ENCODE peak calls at places on chromosomes 11 and 22, in seven cellular contexts. K, V, R, B, Z, S and O are unnamed samples.

GRCh38 chr11:104015649-104016415 is 20.6 kb upstream of the DDI1 start:
- DNase-seq in K (no peak), V (no peak), R (no peak), B (no peak), Z (no peak), S (no peak), O (no peak)

GRCh38 chr11:34354782-34355181 is 3.0 kb downstream of the ABTB2 start:
- DNase-seq in K (no peak), V (no peak), R (no peak), B (no peak), Z (peak), S (no peak), O (no peak)

GRCh38 chr11:101915811-101916291 is 471 bp downstream of the ANGPTL5 start:
- DNase-seq in K (peak), V (no peak), R (peak), B (peak), Z (peak), S (peak), O (no peak)

GRCh38 chr11:2273771-2274170 is 3.4 kb upstream of the ASCL2 start:
- DNase-seq in K (no peak), V (no peak), R (no peak), B (no peak), Z (no peak), S (no peak), O (peak)

GRCh38 chr11:91776660-91777059 is 448.0 kb upstream of the FAT3 start:
- DNase-seq in K (no peak), V (no peak), R (no peak), B (no peak), Z (no peak), S (no peak), O (no peak)

GRCh38 chr22:27195104-27195503 is 537.7 kb downstream of the MIAT start:
- DNase-seq in K (peak), V (no peak), R (no peak), B (no peak), Z (no peak), S (no peak), O (peak)

GRCh38 chr22:41535244-41535643 is 9.0 kb downstream of the POLR3H start:
- DNase-seq in K (no peak), V (no peak), R (no peak), B (no peak), Z (peak), S (peak), O (no peak)

GRCh38 chr11:2934611-2935239 is 5.5 kb upstream of the PHLDA2 start:
- DNase-seq in K (no peak), V (no peak), R (no peak), B (no peak), Z (no peak), S (no peak), O (no peak)

GRCh38 chr11:27153136-27153535 is 112.5 kb downstream of the BBOX1 start:
- DNase-seq in K (no peak), V (no peak), R (no peak), B (no peak), Z (no peak), S (peak), O (no peak)

GRCh38 chr22:19040581-19041402 is 81.4 kb downstream of the DGCR2 start:
- DNase-seq in K (no peak), V (peak), R (no peak), B (no peak), Z (no peak), S (no peak), O (no peak)

GRCh38 chr22:40258463-40259046 is 80.8 kb downstream of the TNRC6B start:
- DNase-seq in K (no peak), V (no peak), R (peak), B (no peak), Z (peak), S (no peak), O (no peak)

GRCh38 chr11:69882270-69882608 is 63.0 kb upstream of the FGF3 start:
- DNase-seq in K (no peak), V (peak), R (no peak), B (no peak), Z (no peak), S (no peak), O (no peak)

GRCh38 chr11:78727816-78728215 is 153.2 kb upstream of the NARS2 start:
- DNase-seq in K (no peak), V (no peak), R (no peak), B (no peak), Z (no peak), S (peak), O (no peak)

GRCh38 chr11:91041626-91042025 is 818.8 kb upstream of the CHORDC1 start:
- DNase-seq in K (no peak), V (no peak), R (no peak), B (no peak), Z (no peak), S (no peak), O (no peak)

GRCh38 chr11:111443032-111443431 is 64.0 kb upstream of the POU2AF1 start:
- DNase-seq in K (no peak), V (no peak), R (no peak), B (no peak), Z (no peak), S (no peak), O (no peak)

GRCh38 chr11:2526808-2527381 is 82.1 kb downstream of the KCNQ1 start:
- DNase-seq in K (no peak), V (peak), R (no peak), B (no peak), Z (no peak), S (peak), O (peak)

GRCh38 chr11:111541209-111542061 is 915 bp downstream of the LAYN start:
- DNase-seq in K (peak), V (peak), R (peak), B (peak), Z (no peak), S (peak), O (peak)

GRCh38 chr11:96155627-96156378 is 187.2 kb downstream of the MAML2 start:
- DNase-seq in K (peak), V (peak), R (peak), B (peak), Z (peak), S (peak), O (peak)

GRCh38 chr11:7004482-7004881 is 15.7 kb downstream of the ZNF214 start:
- DNase-seq in K (peak), V (no peak), R (peak), B (no peak), Z (peak), S (peak), O (no peak)